ENCODE peak calls at places on chromosomes 3 and 15, in six cellular contexts. E is IMR-90, B is neuronal stem cell, V is mesendoderm, M is mesenchymal stem cell, Y is H1. L is an unnamed sample.

GRCh38 chr3:151328298-151329036 is 882 bp downstream of the P2RY13 start:
- DNase-seq in E (no peak), M (no peak), B (no peak), V (no peak), Y (no peak), L (no peak)

GRCh38 chr3:133854971-133855370 is 40.7 kb downstream of the RAB6B start:
- DNase-seq in B (no peak), E (no peak), V (no peak), M (no peak), Y (no peak), L (no peak)

GRCh38 chr3:15094187-15094875 is 4.6 kb downstream of the RBSN start:
- DNase-seq in M (no peak), Y (no peak), V (no peak), B (no peak), E (no peak), L (no peak)

GRCh38 chr3:10284496-10284895 is 8.3 kb downstream of the GHRL start:
- DNase-seq in E (no peak), M (no peak), B (no peak), V (no peak), Y (no peak), L (no peak)

GRCh38 chr15:42071717-42072116 is 22.6 kb downstream of the PLA2G4D start:
- DNase-seq in V (no peak), E (no peak), M (no peak), Y (no peak), B (no peak), L (no peak)

GRCh38 chr3:144384241-144384979 is 412.8 kb downstream of the DIPK2A start:
- DNase-seq in M (no peak), V (no peak), B (no peak), Y (no peak), E (no peak), L (no peak)

GRCh38 chr3:148852271-148853000 is 12.7 kb upstream of the CPA3 start:
- DNase-seq in M (no peak), E (no peak), B (no peak), V (no peak), Y (no peak), L (no peak)

GRCh38 chr3:159252274-159252673 is 450.4 kb downstream of the MFSD1 start:
- DNase-seq in V (no peak), B (no peak), M (peak), Y (no peak), E (no peak), L (no peak)

GRCh38 chr15:89021224-89021623 is 67.0 kb upstream of the ABHD2 start:
- DNase-seq in E (no peak), B (no peak), V (no peak), Y (no peak), M (no peak), L (no peak)

GRCh38 chr3:116135462-116135861 is 309.8 kb downstream of the LSAMP start:
- DNase-seq in E (peak), V (no peak), B (no peak), Y (no peak), M (peak), L (no peak)

GRCh38 chr3:55380561-55380960 is 106.5 kb downstream of the WNT5A start:
- DNase-seq in E (no peak), M (no peak), B (no peak), V (no peak), Y (no peak), L (no peak)

GRCh38 chr3:55373413-55373812 is 113.7 kb downstream of the WNT5A start:
- DNase-seq in Y (no peak), M (no peak), V (no peak), E (no peak), B (no peak), L (no peak)

DNA sequence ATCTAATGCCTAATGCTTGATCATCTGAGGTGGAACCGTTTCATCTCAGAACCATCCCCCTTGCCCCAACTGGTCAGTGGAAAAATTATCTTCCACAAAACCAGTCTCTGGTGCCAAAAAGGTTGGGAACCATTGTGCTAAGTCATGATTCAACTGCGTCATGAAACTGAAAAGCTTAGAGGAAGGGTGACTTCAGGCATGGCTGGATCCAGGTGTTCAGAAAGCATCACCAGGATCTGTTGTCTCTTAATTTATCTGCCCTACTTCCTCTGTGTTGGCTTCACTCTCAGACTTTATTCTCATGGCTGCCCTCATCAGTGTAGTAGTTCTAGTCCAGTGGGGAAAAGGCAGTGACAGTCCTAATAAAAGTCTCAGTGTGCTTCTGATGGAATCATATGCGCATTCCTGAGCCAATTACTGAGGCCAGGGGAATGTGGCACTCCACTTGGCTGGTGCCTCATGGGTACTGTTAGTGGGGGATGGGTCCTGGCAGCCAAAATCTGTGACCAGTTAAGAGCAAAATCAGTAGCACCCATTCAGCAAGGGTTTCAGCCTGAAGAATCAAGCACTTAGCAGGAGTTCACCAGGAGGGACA is 110.3 kb downstream of the WNT5A start:
- DNase-seq in V (peak), M (no peak), E (no peak), Y (no peak), B (no peak), L (no peak)
- H2BK15ac ChIP-seq in V (no peak), M (no peak), E (no peak), Y (no peak), B (no peak), L (no peak)

GRCh38 chr3:138976047-138976446 is 29.0 kb downstream of the FOXL2NB start:
- DNase-seq in E (no peak), M (no peak), B (no peak), Y (no peak), V (no peak), L (no peak)

GRCh38 chr3:138972941-138973340 is 25.9 kb downstream of the FOXL2NB start:
- DNase-seq in Y (no peak), E (no peak), V (no peak), B (no peak), M (no peak), L (no peak)

GRCh38 chr3:138971766-138972320 is 24.8 kb downstream of the FOXL2NB start:
- DNase-seq in B (no peak), M (no peak), E (no peak), Y (no peak), V (no peak), L (no peak)

GRCh38 chr3:138974467-138974866 is 27.4 kb downstream of the FOXL2NB start:
- DNase-seq in Y (no peak), V (no peak), B (no peak), M (no peak), E (peak), L (no peak)

DNA sequence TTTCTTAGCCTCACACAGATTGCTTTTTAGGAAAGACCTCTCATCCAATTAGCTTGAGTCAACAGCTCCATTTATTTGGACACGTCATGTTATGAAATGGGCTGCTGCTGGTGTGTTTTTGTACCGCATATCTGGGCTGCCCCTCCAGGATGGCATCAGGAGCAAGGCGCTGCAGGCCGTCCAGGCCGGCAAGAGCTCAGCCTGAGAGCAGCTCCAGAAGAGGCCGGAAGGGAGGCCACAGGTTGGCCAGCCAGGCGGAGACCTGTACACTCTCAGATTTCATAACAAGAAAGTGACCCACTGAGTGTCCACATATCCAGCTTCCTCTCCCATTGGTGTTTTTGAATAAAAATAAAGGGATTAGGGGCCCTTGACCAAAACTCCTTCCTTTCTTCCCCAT is 28.3 kb downstream of the FOXL2NB start:
- DNase-seq in V (no peak), E (no peak), Y (no peak), M (no peak), B (no peak), L (no peak)
- H2BK15ac ChIP-seq in V (no peak), E (no peak), Y (no peak), M (no peak), B (no peak), L (no peak)

GRCh38 chr3:55156851-55157650 is 229.2 kb upstream of the LRTM1 start:
- DNase-seq in V (no peak), Y (no peak), M (peak), B (no peak), E (no peak), L (no peak)
- H2BK15ac ChIP-seq in V (no peak), Y (no peak), M (no peak), B (no peak), E (peak), L (no peak)

GRCh38 chr15:61444585-61444984 is 215.5 kb upstream of the RORA start:
- DNase-seq in B (no peak), Y (no peak), E (no peak), M (no peak), V (no peak), L (no peak)
- H2BK15ac ChIP-seq in B (no peak), Y (no peak), E (no peak), M (no peak), V (no peak), L (no peak)

GRCh38 chr3:1967525-1967924 is 131.1 kb upstream of the CNTN4 start:
- DNase-seq in M (no peak), B (no peak), E (no peak), Y (no peak), V (no peak), L (no peak)

GRCh38 chr3:1969269-1969668 is 129.4 kb upstream of the CNTN4 start:
- DNase-seq in E (no peak), Y (no peak), M (no peak), V (no peak), B (no peak), L (no peak)

GRCh38 chr3:1960506-1960905 is 138.2 kb upstream of the CNTN4 start:
- DNase-seq in M (no peak), Y (no peak), B (no peak), V (no peak), E (no peak), L (no peak)

GRCh38 chr3:1962531-1963090 is 136.1 kb upstream of the CNTN4 start:
- DNase-seq in M (no peak), B (no peak), Y (no peak), V (no peak), E (no peak), L (no peak)

DNA sequence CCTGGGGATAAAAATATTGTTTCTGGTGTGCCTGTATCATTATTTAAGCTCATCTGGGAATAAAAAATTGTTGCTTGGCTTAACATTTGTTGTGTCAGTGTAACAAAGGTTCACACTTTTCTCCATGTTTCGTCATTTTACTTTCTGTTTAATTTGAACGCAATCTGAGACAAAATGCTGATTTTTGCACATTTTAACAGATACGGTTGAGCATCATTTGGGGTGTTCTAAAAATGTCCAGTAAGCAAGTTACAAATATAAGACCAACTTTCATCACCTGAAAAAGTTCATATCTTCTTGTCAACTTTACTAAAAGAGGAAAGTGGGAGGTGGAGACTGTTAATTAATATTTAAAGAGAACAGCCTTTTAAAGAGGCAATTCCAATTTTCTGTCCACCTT is 134.8 kb upstream of the CNTN4 start:
- DNase-seq in E (no peak), V (no peak), B (no peak), M (no peak), Y (no peak), L (no peak)
- H2BK15ac ChIP-seq in E (no peak), V (no peak), B (no peak), M (no peak), Y (no peak), L (no peak)

GRCh38 chr3:61724183-61724582 is 162.8 kb downstream of the PTPRG start:
- DNase-seq in E (no peak), V (no peak), Y (no peak), M (no peak), B (no peak), L (no peak)
- H2BK15ac ChIP-seq in E (no peak), V (no peak), Y (no peak), M (no peak), B (no peak), L (no peak)

GRCh38 chr3:25836579-25836978 is 46.7 kb downstream of the OXSM start:
- DNase-seq in V (no peak), B (no peak), E (no peak), Y (no peak), M (no peak), L (no peak)
- H2BK15ac ChIP-seq in V (no peak), B (no peak), E (no peak), Y (no peak), M (no peak), L (no peak)

GRCh38 chr15:34753236-34753894 is 1.4 kb downstream of the GJD2 start:
- DNase-seq in V (peak), B (peak), Y (peak), M (peak), E (peak), L (peak)

GRCh38 chr15:34754171-34754580 is 622 bp downstream of the GJD2 start:
- DNase-seq in B (no peak), E (no peak), Y (no peak), V (no peak), M (no peak), L (no peak)

GRCh38 chr15:34754674-34755418 is at the start of gene GJD2:
- DNase-seq in V (peak), B (peak), Y (peak), M (no peak), E (no peak), L (peak)

GRCh38 chr15:34757262-34757661 is 2.5 kb upstream of the GJD2 start:
- DNase-seq in V (no peak), Y (no peak), M (no peak), E (no peak), B (no peak), L (no peak)

DNA sequence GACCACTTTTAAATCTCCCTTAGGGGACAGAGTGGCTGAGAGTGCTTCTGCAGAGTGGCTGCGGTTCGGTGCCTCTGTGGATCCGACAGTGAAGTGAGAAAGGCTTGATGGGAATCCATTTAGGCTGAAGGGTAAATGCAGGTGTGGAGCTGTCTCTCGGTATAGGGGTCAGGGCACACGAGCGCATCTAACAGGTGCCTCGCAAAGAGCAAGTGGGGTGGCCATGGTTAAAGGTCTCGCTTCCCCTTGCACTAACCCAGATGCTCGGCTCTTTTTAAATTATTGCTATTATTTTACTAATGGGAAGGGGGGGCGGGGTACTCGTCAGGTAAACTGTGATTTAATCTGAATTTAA is 598 bp upstream of the GJD2 start:
- DNase-seq in V (no peak), M (no peak), Y (no peak), E (no peak), B (no peak), L (no peak)
- H2BK15ac ChIP-seq in V (no peak), M (no peak), Y (no peak), E (no peak), B (no peak), L (no peak)

L was measured in H9.